ENCODE peak calls at places on chromosome 13, in six cellular contexts. O is A549, M is PC-3, D is psoas muscle, B is fibroblast of the aortic adventitia, A is GM12865. V is an unnamed sample.

GRCh38 chr13:110246530-110246929 is 60.4 kb downstream of the COL4A1 start:
- DNase-seq in O (no peak), D (no peak), B (no peak), A (no peak), M (no peak), V (no peak)

GRCh38 chr13:34294483-34295129 is 476.7 kb downstream of the RFC3 start:
- DNase-seq in M (no peak), B (peak), D (no peak), A (no peak), O (peak), V (peak)

GRCh38 chr13:21675095-21676007 is 4.5 kb downstream of the FGF9 start:
- DNase-seq in A (peak), M (no peak), O (no peak), D (peak), B (no peak), V (no peak)

GRCh38 chr13:98214707-98215106 is 37.6 kb upstream of the RNF113B start:
- DNase-seq in B (no peak), A (no peak), O (no peak), M (peak), D (no peak), V (no peak)

GRCh38 chr13:44416297-44416696 is 42.7 kb downstream of the SERP2 start:
- DNase-seq in D (no peak), M (no peak), O (no peak), A (no peak), B (no peak), V (no peak)

GRCh38 chr13:43425234-43425633 is 361.5 kb downstream of the ENOX1 start:
- DNase-seq in B (no peak), D (no peak), O (no peak), M (no peak), A (no peak), V (no peak)

GRCh38 chr13:92103673-92104296 is 705.4 kb downstream of the GPC5 start:
- DNase-seq in D (no peak), M (peak), A (no peak), B (no peak), O (no peak), V (no peak)

GRCh38 chr13:100674848-100675659 is 459 bp upstream of the TMTC4 start:
- DNase-seq in A (peak), M (peak), D (peak), O (peak), B (peak), V (peak)

GRCh38 chr13:77751513-77752456 is 54.3 kb downstream of the SLAIN1 start:
- DNase-seq in B (peak), A (peak), M (peak), O (peak), D (no peak), V (peak)

GRCh38 chr13:43388282-43389034 is 365.1 kb downstream of the DNAJC15 start:
- DNase-seq in M (peak), D (no peak), A (no peak), B (no peak), O (no peak), V (no peak)

GRCh38 chr13:34772206-34772605 is 169.9 kb upstream of the NBEA start:
- DNase-seq in B (no peak), D (no peak), A (no peak), O (no peak), M (no peak), V (no peak)

GRCh38 chr13:75050419-75051066 is 431.4 kb downstream of the TBC1D4 start:
- DNase-seq in D (no peak), O (no peak), B (peak), A (no peak), M (no peak), V (peak)

GRCh38 chr13:114071441-114071840 is 61.0 kb downstream of the RASA3 start:
- DNase-seq in B (no peak), O (no peak), D (no peak), A (no peak), M (no peak), V (no peak)

GRCh38 chr13:94716016-94716415 is 3.7 kb upstream of the SOX21 start:
- DNase-seq in A (no peak), O (no peak), M (peak), D (no peak), B (no peak), V (no peak)

GRCh38 chr13:62879071-62879470 is 1463.4 kb upstream of the PCDH20 start:
- DNase-seq in B (peak), M (peak), D (no peak), A (no peak), O (no peak), V (peak)

GRCh38 chr13:69882451-69882850 is 225.2 kb upstream of the ATXN8OS start:
- DNase-seq in D (no peak), O (no peak), B (no peak), A (no peak), M (no peak), V (no peak)

GRCh38 chr13:110560606-110561334 is 752 bp downstream of the RAB20 start:
- DNase-seq in B (peak), A (no peak), O (no peak), D (no peak), M (peak), V (no peak)

GRCh38 chr13:42377640-42378382 is 105.9 kb downstream of the AKAP11 start:
- DNase-seq in M (no peak), O (no peak), A (peak), D (no peak), B (peak), V (no peak)

GRCh38 chr13:110387451-110388140 is 80.5 kb downstream of the COL4A2 start:
- DNase-seq in O (no peak), M (no peak), A (peak), B (peak), D (peak), V (no peak)

GRCh38 chr13:106373989-106374572 is 161.4 kb downstream of the EFNB2 start:
- DNase-seq in O (no peak), D (no peak), B (peak), M (no peak), A (peak), V (peak)

GRCh38 chr13:46071590-46072249 is 19.2 kb upstream of the ZC3H13 start:
- DNase-seq in O (peak), B (no peak), A (peak), D (no peak), M (no peak), V (no peak)

GRCh38 chr13:109835321-109835720 is 48.9 kb upstream of the IRS2 start:
- DNase-seq in O (no peak), M (no peak), D (no peak), B (no peak), A (no peak), V (peak)

GRCh38 chr13:31105020-31105800 is 56.5 kb downstream of the HSPH1 start:
- DNase-seq in O (no peak), A (no peak), M (no peak), D (no peak), B (peak), V (no peak)

GRCh38 chr13:113646376-113646775 is 11.6 kb downstream of the ATP4B start:
- DNase-seq in D (peak), O (no peak), B (no peak), M (no peak), A (no peak), V (no peak)

GRCh38 chr13:106416645-106417044 is 118.8 kb downstream of the EFNB2 start:
- DNase-seq in O (no peak), B (no peak), D (no peak), A (peak), M (no peak), V (no peak)

GRCh38 chr13:104015646-104016396 is 949.6 kb upstream of the SLC10A2 start:
- DNase-seq in D (no peak), A (no peak), M (no peak), B (peak), O (no peak), V (no peak)

GRCh38 chr13:24511019-24511823 is 1.4 kb downstream of the PARP4 start:
- DNase-seq in D (no peak), A (peak), M (peak), B (peak), O (peak), V (peak)

GRCh38 chr13:51849145-51850101 is 4.4 kb upstream of the TMEM272 start:
- DNase-seq in O (peak), D (no peak), B (no peak), M (peak), A (peak), V (no peak)

DNA sequence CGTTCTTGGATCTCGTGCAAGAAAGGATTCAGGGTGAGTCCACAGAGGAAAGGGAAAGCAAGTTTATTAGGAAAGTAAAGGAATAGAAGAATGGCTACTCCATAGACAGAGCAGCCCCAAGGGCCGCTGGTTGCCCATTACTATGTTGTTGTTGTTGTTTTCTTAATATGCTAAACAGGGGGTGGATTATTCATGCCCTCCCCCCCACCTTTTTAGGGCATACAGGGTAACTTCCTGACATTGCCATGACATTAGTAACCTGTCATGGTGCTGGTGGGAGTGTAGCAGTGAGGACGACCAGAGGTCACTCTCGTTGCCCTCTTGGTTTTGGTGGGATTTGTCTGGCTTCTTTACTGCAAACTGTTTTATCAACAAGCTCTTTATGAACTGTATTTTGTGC is 29.1 kb upstream of the PCDH9 start:
- DNase-seq in A (no peak), B (no peak), M (no peak), D (no peak), O (no peak), V (no peak)
- H3K4me3 ChIP-seq in A (no peak), B (no peak), M (no peak), D (no peak), O (no peak), V (no peak)

DNA sequence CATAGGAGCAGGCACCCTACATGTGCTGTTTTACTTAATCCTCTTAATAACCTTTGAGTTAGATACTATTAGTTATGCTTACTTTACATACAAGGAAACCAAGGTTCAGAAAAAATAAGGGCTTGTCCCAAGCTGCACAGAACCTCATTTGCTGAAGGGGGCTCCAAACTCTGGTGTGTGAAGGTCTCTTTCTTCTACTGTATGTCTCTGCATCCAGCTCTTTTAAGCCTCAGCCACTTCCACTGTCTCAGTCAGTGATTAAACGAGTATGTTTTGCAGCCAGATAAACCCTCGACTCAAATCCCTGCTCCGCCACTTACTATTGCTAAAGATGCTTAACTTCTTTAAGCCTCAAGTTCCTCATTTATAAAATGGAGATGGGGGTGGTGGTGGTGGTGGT is 112.4 kb upstream of the WASF3 start:
- DNase-seq in O (no peak), A (no peak), D (no peak), M (no peak), B (no peak), V (no peak)
- TF ChIP-seq CTCF in O (no peak), A (no peak), D (no peak), M (no peak), B (no peak), V (no peak)

GRCh38 chr13:99228737-99229691 is 28.4 kb downstream of the UBAC2 start:
- DNase-seq in D (no peak), O (no peak), B (peak), A (peak), M (peak), V (peak)
- H3K4me3 ChIP-seq in D (no peak), O (no peak), B (no peak), A (peak), M (peak), V (no peak)

GRCh38 chr13:72693832-72694231 is 33.6 kb downstream of the MZT1 start:
- DNase-seq in D (no peak), O (no peak), M (no peak), B (no peak), A (no peak), V (no peak)

GRCh38 chr13:72694314-72694713 is 33.1 kb downstream of the MZT1 start:
- DNase-seq in M (no peak), B (no peak), D (no peak), O (no peak), A (no peak), V (no peak)

GRCh38 chr13:72698164-72698563 is 29.3 kb downstream of the MZT1 start:
- DNase-seq in M (no peak), O (no peak), D (no peak), A (no peak), B (peak), V (peak)

GRCh38 chr13:72692884-72693514 is 34.4 kb downstream of the MZT1 start:
- DNase-seq in B (no peak), A (no peak), O (no peak), M (no peak), D (no peak), V (no peak)

DNA sequence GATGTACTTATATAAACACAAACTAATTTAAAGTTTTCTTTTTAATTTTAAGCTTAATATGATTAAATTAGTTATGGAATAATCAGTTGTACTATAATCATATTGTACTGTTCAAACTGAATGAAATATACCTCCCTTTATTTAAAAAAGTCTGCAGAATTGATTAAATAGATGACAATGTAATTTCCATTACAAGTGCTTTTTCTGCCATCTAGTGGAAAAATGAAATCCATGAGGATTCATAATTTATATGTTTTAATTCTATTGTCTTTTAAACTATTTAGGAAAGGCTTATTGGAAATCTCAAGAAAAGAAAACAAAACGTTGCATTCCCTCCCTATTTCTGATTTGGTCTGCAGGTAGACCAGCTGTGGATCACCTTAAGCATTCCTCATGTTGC is 30.8 kb downstream of the MZT1 start:
- DNase-seq in A (no peak), M (peak), D (no peak), O (peak), B (peak), V (peak)
- TF ChIP-seq CTCF in A (no peak), M (peak), D (no peak), O (peak), B (peak), V (peak)

DNA sequence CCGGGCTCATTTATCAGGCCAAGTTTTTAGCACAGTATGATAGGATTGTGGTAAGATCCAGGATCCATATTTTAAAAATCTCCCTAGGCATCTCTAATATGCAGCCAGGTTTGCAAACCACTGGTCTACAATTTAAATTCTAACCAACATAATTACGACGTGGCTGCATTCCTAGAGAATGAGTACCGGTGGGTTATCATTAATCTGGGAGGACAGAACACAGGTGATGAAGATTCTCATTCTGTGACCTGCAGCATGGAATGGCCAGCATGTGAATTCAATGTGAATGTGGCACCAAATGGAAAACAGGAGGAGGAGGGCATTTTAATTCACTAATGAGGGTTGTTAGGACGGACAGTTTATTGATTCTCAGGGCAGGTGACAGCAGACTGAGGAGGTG is 56.9 kb upstream of the MED4 start:
- DNase-seq in D (no peak), O (no peak), A (no peak), B (no peak), M (no peak), V (no peak)
- H3K4me3 ChIP-seq in D (no peak), O (no peak), A (no peak), B (no peak), M (no peak), V (no peak)

GRCh38 chr13:38582133-38582532 is 104.7 kb upstream of the FREM2 start:
- DNase-seq in O (peak), M (peak), D (no peak), B (peak), A (peak), V (peak)
- TF ChIP-seq CTCF in O (peak), M (peak), D (peak), B (peak), A (peak), V (peak)